ENCODE peak calls at places on chromosomes 5 and 9, in nine cellular contexts. W is thyroid gland, P is SK-N-MC, D is fibroblast of lung, M is psoas muscle, Z is lower lobe of right lung, L is left ventricle myocardium inferior, B is tibial nerve, A is OCI-LY7. F is an unnamed sample. For H3K36me3, the result is how much of the 10 kb centered on the place peaks cover.

GRCh38 chr9:137278061-137278912 is 761 bp downstream of the TOR4A start:
- DNase-seq in W (no peak), B (no peak), D (no peak), P (no peak), A (peak), M (no peak), L (no peak), Z (peak), F (peak)

GRCh38 chr5:172216345-172216744 is 22.4 kb downstream of the EFCAB9 start:
- DNase-seq in W (no peak), P (no peak), D (no peak), Z (no peak), M (no peak), B (no peak), A (no peak), L (no peak), F (no peak)

GRCh38 chr9:34547960-34548603 is 25.3 kb upstream of the ENHO start:
- DNase-seq in B (peak), D (peak), W (peak), M (peak), Z (peak), A (peak), P (no peak), L (peak), F (peak)

GRCh38 chr9:112249277-112249676 is 74.2 kb upstream of the SUSD1 start:
- DNase-seq in M (no peak), Z (no peak), W (no peak), B (no peak), D (peak), A (no peak), L (no peak), P (no peak), F (no peak)

GRCh38 chr5:9160747-9161146 is 385.1 kb downstream of the SEMA5A start:
- DNase-seq in P (no peak), M (no peak), L (no peak), W (no peak), Z (no peak), B (no peak), A (no peak), D (no peak), F (no peak)

GRCh38 chr5:135565691-135566421 is 12.9 kb downstream of the CXCL14 start:
- DNase-seq in P (no peak), L (peak), A (peak), Z (peak), M (peak), W (peak), D (peak), B (peak), F (peak)

GRCh38 chr5:174721522-174722432 is 2.6 kb upstream of the MSX2 start:
- DNase-seq in P (no peak), W (no peak), L (no peak), B (no peak), M (no peak), A (no peak), D (no peak), Z (no peak), F (no peak)

GRCh38 chr9:16598316-16598715 is 272.2 kb downstream of the BNC2 start:
- DNase-seq in B (no peak), A (no peak), Z (no peak), D (no peak), P (no peak), M (no peak), W (no peak), L (no peak), F (no peak)

GRCh38 chr9:121963542-121963995 is 129.5 kb downstream of the TTLL11 start:
- DNase-seq in M (no peak), A (no peak), P (no peak), W (no peak), Z (no peak), L (no peak), D (peak), B (no peak), F (no peak)

GRCh38 chr5:132260714-132261615 is 3.5 kb downstream of the PDLIM4 start:
- DNase-seq in A (no peak), D (peak), L (peak), W (peak), Z (no peak), P (no peak), B (peak), M (no peak), F (peak)

GRCh38 chr5:154871732-154872131 is 13.3 kb downstream of the CNOT8 start:
- DNase-seq in Z (no peak), D (no peak), B (no peak), A (no peak), P (no peak), W (no peak), M (no peak), L (no peak), F (no peak)

GRCh38 chr5:58245479-58245845 is 214.4 kb downstream of the PLK2 start:
- DNase-seq in D (no peak), M (no peak), A (no peak), W (no peak), L (no peak), Z (no peak), P (no peak), B (no peak), F (no peak)

GRCh38 chr5:50709471-50709870 is 43.0 kb downstream of the PARP8 start:
- DNase-seq in L (no peak), A (no peak), Z (no peak), M (no peak), P (no peak), W (no peak), D (peak), B (no peak), F (no peak)

DNA sequence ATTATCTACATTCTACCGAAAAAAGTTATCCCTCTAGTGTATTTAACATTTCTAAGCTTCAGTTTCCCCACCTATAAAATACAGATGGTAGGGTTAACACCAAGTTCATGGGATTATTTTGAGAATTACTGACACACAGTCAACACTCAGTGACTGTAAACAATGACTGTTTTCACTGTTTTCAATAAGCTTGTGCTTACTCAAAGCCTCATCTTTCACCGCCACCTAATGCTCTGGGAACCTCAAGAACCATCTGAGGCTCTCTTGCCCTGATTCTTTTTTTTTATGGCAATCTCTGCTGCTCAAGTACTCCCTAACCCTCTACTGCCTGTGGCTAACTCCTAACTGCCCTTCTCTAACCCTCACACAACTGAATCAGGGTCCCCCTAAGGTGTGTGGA is 59.6 kb downstream of the SETX start:
- DNase-seq in A (no peak), M (no peak), W (no peak), Z (no peak), P (no peak), D (no peak), B (no peak), L (no peak), F (no peak)
- H3K36me3 ChIP-seq in A (half or more), M (half or more), W (half or more), Z (half or more), P (half or more), D (under half), B (half or more), L (half or more), F (under half)

GRCh38 chr9:94817291-94818195 is 91.0 kb downstream of the AOPEP start:
- DNase-seq in L (no peak), W (peak), D (no peak), A (no peak), B (no peak), M (no peak), Z (no peak), P (no peak), F (no peak)

GRCh38 chr9:94823710-94824109 is 97.2 kb downstream of the AOPEP start:
- DNase-seq in W (no peak), D (no peak), A (no peak), Z (no peak), B (no peak), M (no peak), L (no peak), P (no peak), F (no peak)

GRCh38 chr9:94821098-94821930 is 94.8 kb downstream of the AOPEP start:
- DNase-seq in P (no peak), A (peak), L (no peak), D (no peak), M (no peak), B (no peak), Z (no peak), W (no peak), F (no peak)

GRCh38 chr9:94818196-94818541 is 91.7 kb downstream of the AOPEP start:
- DNase-seq in D (no peak), M (no peak), W (no peak), A (no peak), Z (no peak), B (no peak), P (no peak), L (no peak), F (no peak)

DNA sequence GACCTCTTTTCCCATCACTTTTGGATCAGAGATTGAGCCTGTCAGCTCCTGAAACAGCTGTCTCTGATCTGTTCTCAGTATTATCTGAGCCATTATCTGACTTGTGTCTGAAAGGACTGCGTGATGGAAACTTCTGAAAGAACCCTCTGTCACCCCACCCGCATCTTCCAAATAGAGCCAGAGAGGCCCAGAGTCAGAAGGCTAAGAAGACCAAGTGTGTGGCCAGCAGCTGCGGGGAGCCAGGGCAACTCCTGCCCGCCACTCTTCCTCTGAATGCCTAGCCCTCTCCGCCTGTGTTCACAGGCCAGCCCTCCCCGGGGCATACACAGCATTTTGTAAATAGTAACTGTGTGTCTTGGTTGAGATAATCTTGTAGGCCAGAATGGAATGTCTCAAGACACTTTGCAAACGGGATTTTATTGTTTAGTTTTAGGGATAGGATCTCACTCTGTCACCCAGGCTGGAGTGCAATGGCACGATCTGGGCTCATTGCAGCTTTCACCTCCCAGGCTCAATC is 92.7 kb downstream of the AOPEP start:
- DNase-seq in Z (no peak), P (no peak), L (peak), B (no peak), A (no peak), M (no peak), D (peak), W (no peak), F (no peak)
- H3K36me3 ChIP-seq in Z (under half), P (under half), L (under half), B (under half), A (under half), M (under half), D (under half), W (under half), F (under half)

GRCh38 chr5:178210073-178210526 is 5.8 kb downstream of the HNRNPAB start:
- DNase-seq in Z (no peak), M (no peak), B (no peak), L (no peak), W (no peak), D (no peak), P (no peak), A (no peak), F (no peak)
- H3K36me3 ChIP-seq in Z (half or more), M (half or more), B (half or more), L (half or more), W (half or more), D (half or more), P (half or more), A (half or more), F (under half)

GRCh38 chr9:98907055-98907454 is 36.7 kb upstream of the COL15A1 start:
- DNase-seq in A (no peak), B (no peak), P (no peak), Z (no peak), L (no peak), W (no peak), M (no peak), D (no peak), F (no peak)
- H3K36me3 ChIP-seq in A (under half), B (under half), P (under half), Z (under half), L (under half), W (under half), M (under half), D (under half), F (under half)

GRCh38 chr9:133351908-133352634 is 4.1 kb downstream of the RPL7A start:
- DNase-seq in M (no peak), B (no peak), D (peak), A (peak), Z (no peak), L (no peak), P (no peak), W (no peak), F (no peak)

GRCh38 chr9:133349965-133350624 is 2.1 kb downstream of the RPL7A start:
- DNase-seq in M (no peak), P (no peak), D (no peak), A (no peak), Z (no peak), L (no peak), B (no peak), W (no peak), F (no peak)

GRCh38 chr9:133353548-133353947 is 2.7 kb downstream of the SURF1 start:
- DNase-seq in L (no peak), D (no peak), A (no peak), Z (no peak), W (no peak), M (no peak), B (no peak), P (no peak), F (no peak)

GRCh38 chr9:133352635-133353340 is 3.5 kb downstream of the SURF1 start:
- DNase-seq in P (no peak), M (no peak), Z (no peak), A (peak), L (no peak), D (no peak), W (no peak), B (no peak), F (no peak)

DNA sequence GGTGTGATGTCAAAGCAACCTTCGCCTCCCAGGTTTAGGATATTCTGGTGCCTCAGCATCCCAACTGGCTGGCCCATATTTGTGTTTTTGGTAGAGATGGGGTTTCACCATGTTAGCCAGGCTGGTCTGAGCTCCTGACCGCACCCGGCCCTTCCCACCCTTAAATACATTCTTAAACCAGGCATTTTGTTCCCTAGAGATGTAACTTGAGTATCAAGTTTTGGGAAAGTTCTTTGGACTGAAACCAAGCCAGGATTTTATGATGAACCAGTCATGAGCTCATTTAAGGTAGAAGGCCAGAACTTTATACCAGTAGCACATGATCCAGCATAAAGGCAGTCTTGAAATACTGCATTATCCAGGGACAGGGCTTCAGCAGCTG is 3.5 kb downstream of the RPL7A start:
- DNase-seq in P (no peak), W (no peak), A (no peak), M (no peak), D (no peak), B (no peak), Z (no peak), L (no peak), F (no peak)
- H3K36me3 ChIP-seq in P (under half), W (under half), A (half or more), M (half or more), D (under half), B (half or more), Z (half or more), L (half or more), F (under half)

GRCh38 chr5:177487975-177488374 is 9.4 kb downstream of the PDLIM7 start:
- DNase-seq in M (no peak), D (no peak), A (peak), Z (no peak), W (no peak), P (no peak), B (no peak), L (no peak), F (no peak)
- H3K36me3 ChIP-seq in M (half or more), D (half or more), A (under half), Z (half or more), W (under half), P (under half), B (half or more), L (half or more), F (under half)